ENCODE peak calls at places on chromosomes 4 and X, in nine cellular contexts. J, Q, F, K, R, G, E, Y and H are unnamed samples.

GRCh38 chrX:77638397-77638796 is 147.6 kb downstream of the ATRX start:
- DNase-seq in E (no peak), K (no peak), R (no peak), F (no peak), Q (no peak), J (no peak), Y (no peak), G (no peak), H (no peak)

GRCh38 chrX:19670854-19671620 is 155.7 kb upstream of the MAP3K15 start:
- DNase-seq in Y (peak; percentile 4), G (no peak), E (peak; percentile 39), J (peak; percentile 77), Q (peak; percentile 80), R (peak; percentile 69), K (no peak), F (peak; percentile 65), H (peak; percentile 79)

GRCh38 chr4:142358656-142359055 is 487.4 kb downstream of the INPP4B start:
- DNase-seq in F (no peak), K (no peak), J (no peak), E (no peak), Q (no peak), Y (no peak), R (no peak), G (no peak), H (no peak)

GRCh38 chrX:139286342-139286741 is 244.2 kb upstream of the F9 start:
- DNase-seq in E (no peak), G (no peak), K (no peak), Y (no peak), R (no peak), J (no peak), Q (no peak), F (no peak), H (no peak)

GRCh38 chrX:133307637-133308485 is 89.7 kb upstream of the TFDP3 start:
- DNase-seq in K (peak; percentile 19), F (no peak), J (no peak), R (peak; percentile 13), Y (no peak), Q (peak; percentile 3), G (no peak), E (peak; percentile 13), H (no peak)

GRCh38 chr4:181677621-181678020 is 565.6 kb upstream of the TENM3 start:
- DNase-seq in Y (no peak), R (no peak), J (no peak), F (no peak), K (no peak), G (no peak), E (no peak), Q (no peak), H (no peak)

GRCh38 chr4:139030614-139031235 is 15.1 kb downstream of the NOCT start:
- DNase-seq in E (peak; percentile 80), F (peak; percentile 91), G (peak; percentile 78), Y (peak; percentile 67), J (peak; percentile 59), Q (peak; percentile 89), K (peak; percentile 51), R (peak; percentile 76), H (peak; percentile 51)

GRCh38 chr4:139734875-139735380 is 69.3 kb downstream of the MGST2 start:
- DNase-seq in E (peak; percentile 90), F (peak; percentile 79), G (peak; percentile 94), Q (peak; percentile 88), J (peak; percentile 80), Y (peak; percentile 97), K (peak; percentile 87), R (peak; percentile 74), H (peak; percentile 79)

DNA sequence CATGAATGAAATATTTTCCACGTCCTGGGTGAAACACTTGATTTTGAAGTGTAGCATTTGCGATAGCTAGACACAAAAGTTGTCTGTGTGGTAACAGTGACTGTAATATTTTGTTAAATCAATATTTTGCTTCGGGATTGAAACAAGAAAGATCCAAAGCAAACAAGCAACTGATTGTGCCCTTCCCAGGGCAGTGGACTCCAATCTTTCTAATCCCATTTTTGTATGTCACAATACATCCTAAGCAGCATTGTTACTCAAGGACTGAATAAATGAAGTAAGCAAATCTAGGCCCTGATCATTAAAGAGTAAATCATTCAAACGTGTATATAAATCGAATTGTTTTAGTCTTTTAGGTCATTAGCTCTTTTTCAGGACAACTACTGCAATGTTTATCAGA is 2.8 kb downstream of the ITM2A start:
- DNase-seq in R (no peak), K (no peak), F (no peak), J (no peak), E (no peak), Q (no peak), Y (no peak), G (no peak), H (no peak)
- H3K4me3 ChIP-seq in R (no peak overlapping the region), K (no peak overlapping the region), F (no peak overlapping the region), J (no peak overlapping the region), E (peak overlapping the region; percentile 4), Q (no peak overlapping the region), Y (no peak overlapping the region), G (no peak overlapping the region), H (no peak overlapping the region)

DNA sequence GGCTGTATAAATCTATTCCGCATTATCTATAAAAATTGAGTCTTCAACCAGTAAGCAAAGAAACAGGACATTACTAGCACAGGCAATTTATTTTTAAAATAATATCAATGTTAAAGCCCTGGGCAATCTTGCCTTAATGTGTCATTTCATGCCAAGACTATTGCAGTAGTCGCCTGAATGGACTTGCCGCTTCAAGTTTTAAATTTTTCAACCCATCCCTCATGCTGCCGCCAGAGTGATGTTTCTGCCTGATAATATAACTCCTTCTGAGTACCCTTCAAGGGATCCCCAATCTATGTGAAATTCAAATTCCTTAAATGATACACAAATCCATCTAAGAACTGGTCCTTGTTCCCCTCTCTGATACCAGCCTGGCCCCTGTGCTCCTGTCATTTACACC is 66.9 kb downstream of the PRSS12 start:
- DNase-seq in Q (no peak), F (no peak), Y (no peak), G (no peak), E (no peak), R (no peak), J (no peak), K (no peak), H (no peak)
- H3K4me1 ChIP-seq in Q (no peaks in the 10 kb centered on the region), F (no peaks in the 10 kb centered on the region), Y (peaks cover 4% of the 10 kb centered on the region), G (peaks cover 3% of the 10 kb centered on the region), E (peaks cover 14% of the 10 kb centered on the region), R (no peaks in the 10 kb centered on the region), J (peaks cover 18% of the 10 kb centered on the region), K (peaks cover 11% of the 10 kb centered on the region), H (peaks cover 4% of the 10 kb centered on the region)

GRCh38 chr4:110616162-110617062 is 6.5 kb downstream of the PITX2 start:
- DNase-seq in K (no peak), G (no peak), E (no peak), Q (no peak), R (no peak), J (no peak), F (no peak), Y (no peak), H (no peak)
- H3K27me3 ChIP-seq in K (peaks cover 3% of the 10 kb centered on the region), G (no peaks in the 10 kb centered on the region), E (peaks cover 100% of the 10 kb centered on the region), Q (peaks cover 100% of the 10 kb centered on the region), R (peaks cover 100% of the 10 kb centered on the region), J (peaks cover 97% of the 10 kb centered on the region), F (peaks cover 16% of the 10 kb centered on the region), Y (peaks cover 96% of the 10 kb centered on the region), H (no peaks in the 10 kb centered on the region)

GRCh38 chrX:51894697-51895336 is 1.4 kb downstream of the MAGED1 start:
- DNase-seq in E (peak; percentile 12), Q (peak; percentile 38), J (peak; percentile 21), K (peak; percentile 28), F (no peak), G (peak; percentile 41), Y (peak; percentile 46), R (peak; percentile 27), H (peak; percentile 69)
- H3K4me3 ChIP-seq in E (peak overlapping the region; percentile 75), Q (peak overlapping the region; percentile 64), J (peak overlapping the region; percentile 93), K (peak overlapping the region; percentile 69), F (peak overlapping the region; percentile 49), G (peak overlapping the region; percentile 34), Y (peak overlapping the region; percentile 79), R (peak overlapping the region; percentile 45), H (peak overlapping the region; percentile 67)

GRCh38 chrX:137428777-137429564 is 137.0 kb upstream of the ZIC3 start:
- DNase-seq in R (no peak), F (no peak), J (no peak), Y (no peak), K (no peak), G (no peak), E (no peak), Q (no peak), H (no peak)
- H3K4me1 ChIP-seq in R (no peaks in the 10 kb centered on the region), F (no peaks in the 10 kb centered on the region), J (no peaks in the 10 kb centered on the region), Y (no peaks in the 10 kb centered on the region), K (no peaks in the 10 kb centered on the region), G (no peaks in the 10 kb centered on the region), E (peaks cover 18% of the 10 kb centered on the region), Q (no peaks in the 10 kb centered on the region), H (no peaks in the 10 kb centered on the region)

GRCh38 chrX:88886908-88887307 is 139.9 kb downstream of the CPXCR1 start:
- DNase-seq in Y (no peak), G (no peak), Q (no peak), E (no peak), R (no peak), F (no peak), K (no peak), J (no peak), H (no peak)

GRCh38 chrX:88881536-88881935 is 134.5 kb downstream of the CPXCR1 start:
- DNase-seq in Y (no peak), G (no peak), J (no peak), R (no peak), K (no peak), F (no peak), Q (no peak), E (no peak), H (no peak)

DNA sequence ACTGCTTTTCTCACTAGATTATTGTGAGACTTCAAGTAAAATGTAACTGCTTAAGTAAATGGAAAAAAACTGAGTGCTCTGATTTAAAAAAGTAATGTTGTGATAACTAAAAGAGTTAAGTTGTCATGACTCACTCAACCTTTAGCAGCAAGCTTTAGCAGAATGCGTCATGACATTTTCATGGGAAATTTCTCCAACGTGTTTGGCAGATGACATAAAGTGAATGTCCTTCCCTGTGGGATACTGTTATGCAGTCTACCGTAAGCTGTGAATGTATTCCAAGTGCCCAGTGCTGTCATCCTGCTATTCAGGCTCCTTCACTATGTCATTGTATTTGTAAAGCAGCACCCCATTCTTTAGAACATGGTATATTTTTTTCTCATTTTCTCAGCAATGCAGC is 136.2 kb downstream of the CPXCR1 start:
- DNase-seq in Q (no peak), K (no peak), F (no peak), G (no peak), Y (no peak), E (no peak), R (no peak), J (no peak), H (no peak)
- H3K27me3 ChIP-seq in Q (no peaks in the 10 kb centered on the region), K (no peaks in the 10 kb centered on the region), F (no peaks in the 10 kb centered on the region), G (no peaks in the 10 kb centered on the region), Y (no peaks in the 10 kb centered on the region), E (no peaks in the 10 kb centered on the region), R (no peaks in the 10 kb centered on the region), J (no peaks in the 10 kb centered on the region), H (no peaks in the 10 kb centered on the region)

GRCh38 chrX:53321216-53321942 is 40.0 kb upstream of the IQSEC2 start:
- DNase-seq in Q (no peak), F (no peak), K (peak; percentile 25), G (no peak), R (peak; percentile 12), J (no peak), Y (peak; percentile 75), E (no peak), H (no peak)
- H3K4me3 ChIP-seq in Q (peak overlapping the region; percentile 68), F (peak overlapping the region; percentile 47), K (peak overlapping the region; percentile 68), G (peak overlapping the region; percentile 36), R (peak overlapping the region; percentile 45), J (peak overlapping the region; percentile 54), Y (peak overlapping the region; percentile 62), E (peak overlapping the region; percentile 59), H (peak overlapping the region; percentile 45)